ENCODE peak calls at places on chromosomes 5 and 9, in ten cellular contexts. G is left ventricle myocardium inferior; D is transverse colon; H is PC-3; Q is stomach; E is mesenchymal stem cell; S is CD4-positive, CD25-positive, alpha-beta regulatory T cell; Y is left lung; L is right lobe of liver; Z is Karpas-422. I is an unnamed sample.

GRCh38 chr5:81506900-81507588 is 113.1 kb upstream of the ACOT12 start:
- DNase-seq in G (no peak), D (peak; percentile 48), H (peak; percentile 65), Q (peak; percentile 42), E (peak; percentile 92), S (no peak), Y (peak; percentile 35), L (no peak), Z (peak; percentile 96), I (no peak)

GRCh38 chr5:74673011-74673790 is 11.8 kb upstream of the HEXB start:
- DNase-seq in G (no peak), D (no peak), H (peak; percentile 59), Q (no peak), E (peak; percentile 58), S (no peak), Y (no peak), L (no peak), Z (peak; percentile 49), I (no peak)

GRCh38 chr5:172658869-172659513 is 17.9 kb downstream of the NEURL1B start:
- DNase-seq in G (peak; percentile 69), D (peak; percentile 60), H (no peak), Q (peak; percentile 71), E (peak; percentile 48), S (no peak), Y (peak; percentile 71), L (peak; percentile 41), Z (no peak), I (no peak)

GRCh38 chr5:116572375-116573278 is 2.0 kb downstream of the SEMA6A start:
- DNase-seq in G (peak; percentile 39), D (peak; percentile 56), H (no peak), Q (peak; percentile 35), E (peak; percentile 48), S (no peak), Y (no peak), L (peak; percentile 64), Z (no peak), I (no peak)

GRCh38 chr5:417765-418559 is 25.0 kb upstream of the EXOC3 start:
- DNase-seq in G (no peak), D (no peak), H (no peak), Q (no peak), E (no peak), S (no peak), Y (no peak), L (no peak), Z (no peak), I (no peak)

GRCh38 chr5:132090107-132090506 is 16.5 kb downstream of the CSF2 start:
- DNase-seq in G (no peak), D (no peak), H (peak; percentile 89), Q (no peak), E (peak; percentile 88), S (no peak), Y (no peak), L (no peak), Z (no peak), I (no peak)

GRCh38 chr9:134709512-134710270 is 68.1 kb downstream of the COL5A1 start:
- DNase-seq in G (no peak), D (no peak), H (no peak), Q (no peak), E (peak; percentile 79), S (no peak), Y (no peak), L (no peak), Z (no peak), I (no peak)

GRCh38 chr9:125630436-125630835 is 76.6 kb downstream of the MAPKAP1 start:
- DNase-seq in G (no peak), D (no peak), H (no peak), Q (no peak), E (no peak), S (no peak), Y (no peak), L (no peak), Z (no peak), I (no peak)

GRCh38 chr5:92808474-92808873 is 772.5 kb downstream of the NR2F1-AS1 start:
- DNase-seq in G (no peak), D (no peak), H (no peak), Q (no peak), E (no peak), S (no peak), Y (no peak), L (no peak), Z (no peak), I (no peak)

GRCh38 chr5:62199792-62200716 is 106.0 kb upstream of the KIF2A start:
- DNase-seq in G (no peak), D (no peak), H (no peak), Q (no peak), E (no peak), S (no peak), Y (no peak), L (no peak), Z (no peak), I (no peak)

GRCh38 chr9:89143266-89143665 is 35.4 kb downstream of the SHC3 start:
- DNase-seq in G (no peak), D (no peak), H (no peak), Q (no peak), E (no peak), S (no peak), Y (no peak), L (no peak), Z (no peak), I (no peak)

DNA sequence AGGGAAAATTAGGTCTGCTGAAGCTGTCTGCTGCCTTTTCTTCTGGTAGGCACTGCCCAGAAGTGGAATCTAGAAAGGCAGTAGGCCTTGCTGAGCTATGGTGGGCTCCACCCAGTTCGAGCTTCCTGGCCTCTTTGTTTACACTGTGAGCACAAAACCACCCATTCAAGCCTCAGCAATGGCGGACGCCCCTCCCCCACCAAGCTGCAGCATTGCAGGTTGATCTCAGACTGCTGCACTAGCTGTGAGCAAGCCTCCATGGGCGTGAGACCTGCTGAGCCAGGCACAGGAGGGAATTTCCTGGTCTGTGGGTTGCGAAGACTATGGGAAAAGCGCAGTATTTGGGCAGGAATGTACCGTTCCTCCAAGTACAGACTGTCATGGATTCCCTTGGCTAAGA is 18.5 kb downstream of the AGTPBP1 start:
- DNase-seq in G (peak; percentile 22), D (no peak), H (no peak), Q (no peak), E (no peak), S (peak; percentile 9), Y (no peak), L (no peak), Z (no peak), I (peak; percentile 35)
- H3K9me3 ChIP-seq in G (no peaks in the 10 kb centered on the region), D (no peaks in the 10 kb centered on the region), H (no peaks in the 10 kb centered on the region), Q (no peaks in the 10 kb centered on the region), E (no peaks in the 10 kb centered on the region), S (no peaks in the 10 kb centered on the region), Y (no peaks in the 10 kb centered on the region), L (no peaks in the 10 kb centered on the region), Z (no peaks in the 10 kb centered on the region), I (no peaks in the 10 kb centered on the region)

DNA sequence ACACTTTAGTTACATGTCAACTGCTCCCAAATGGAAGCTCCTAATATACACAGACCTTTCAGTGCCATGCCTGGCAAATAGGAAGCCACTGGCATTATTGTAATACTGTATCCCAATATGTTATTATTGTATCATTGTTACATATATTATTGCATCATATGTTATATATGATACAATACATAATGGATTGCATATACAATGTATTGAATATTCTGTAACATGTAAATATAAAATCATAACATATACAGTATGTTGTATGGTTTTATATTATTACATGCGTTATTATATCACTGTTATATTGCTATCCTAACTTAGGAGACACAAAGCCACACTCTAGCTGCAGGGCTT is 38.5 kb downstream of the RAPGEF1 start:
- DNase-seq in G (no peak), D (no peak), H (no peak), Q (no peak), E (no peak), S (no peak), Y (no peak), L (no peak), Z (no peak), I (no peak)
- H3K27ac ChIP-seq in G (peak overlapping the region; percentile 83), D (no peak overlapping the region), H (no peak overlapping the region), Q (no peak overlapping the region), E (no peak overlapping the region), S (no peak overlapping the region), Y (peak overlapping the region; percentile 54), L (no peak overlapping the region), Z (no peak overlapping the region), I (no peak overlapping the region)

GRCh38 chr9:112325127-112325526 is 8.3 kb downstream of the PTBP3 start:
- DNase-seq in G (no peak), D (no peak), H (no peak), Q (no peak), E (no peak), S (no peak), Y (no peak), L (no peak), Z (no peak), I (no peak)
- H3K9me3 ChIP-seq in G (peaks cover 18% of the 10 kb centered on the region), D (no peaks in the 10 kb centered on the region), H (no peaks in the 10 kb centered on the region), Q (no peaks in the 10 kb centered on the region), E (no peaks in the 10 kb centered on the region), S (peaks cover 10% of the 10 kb centered on the region), Y (no peaks in the 10 kb centered on the region), L (no peaks in the 10 kb centered on the region), Z (no peaks in the 10 kb centered on the region), I (no peaks in the 10 kb centered on the region)

GRCh38 chr5:142978252-142978651 is 208.1 kb downstream of the ARHGAP26 start:
- DNase-seq in G (no peak), D (no peak), H (no peak), Q (no peak), E (no peak), S (no peak), Y (no peak), L (no peak), Z (no peak), I (no peak)

GRCh38 chr5:142979636-142980035 is 209.5 kb downstream of the ARHGAP26 start:
- DNase-seq in G (no peak), D (peak; percentile 50), H (peak; percentile 23), Q (no peak), E (no peak), S (no peak), Y (no peak), L (no peak), Z (no peak), I (no peak)

GRCh38 chr5:142978726-142979125 is 208.5 kb downstream of the ARHGAP26 start:
- DNase-seq in G (no peak), D (no peak), H (no peak), Q (no peak), E (no peak), S (no peak), Y (no peak), L (no peak), Z (no peak), I (no peak)

GRCh38 chr5:142976861-142977260 is 206.7 kb downstream of the ARHGAP26 start:
- DNase-seq in G (no peak), D (no peak), H (no peak), Q (no peak), E (peak; percentile 46), S (no peak), Y (peak; percentile 48), L (no peak), Z (no peak), I (no peak)

DNA sequence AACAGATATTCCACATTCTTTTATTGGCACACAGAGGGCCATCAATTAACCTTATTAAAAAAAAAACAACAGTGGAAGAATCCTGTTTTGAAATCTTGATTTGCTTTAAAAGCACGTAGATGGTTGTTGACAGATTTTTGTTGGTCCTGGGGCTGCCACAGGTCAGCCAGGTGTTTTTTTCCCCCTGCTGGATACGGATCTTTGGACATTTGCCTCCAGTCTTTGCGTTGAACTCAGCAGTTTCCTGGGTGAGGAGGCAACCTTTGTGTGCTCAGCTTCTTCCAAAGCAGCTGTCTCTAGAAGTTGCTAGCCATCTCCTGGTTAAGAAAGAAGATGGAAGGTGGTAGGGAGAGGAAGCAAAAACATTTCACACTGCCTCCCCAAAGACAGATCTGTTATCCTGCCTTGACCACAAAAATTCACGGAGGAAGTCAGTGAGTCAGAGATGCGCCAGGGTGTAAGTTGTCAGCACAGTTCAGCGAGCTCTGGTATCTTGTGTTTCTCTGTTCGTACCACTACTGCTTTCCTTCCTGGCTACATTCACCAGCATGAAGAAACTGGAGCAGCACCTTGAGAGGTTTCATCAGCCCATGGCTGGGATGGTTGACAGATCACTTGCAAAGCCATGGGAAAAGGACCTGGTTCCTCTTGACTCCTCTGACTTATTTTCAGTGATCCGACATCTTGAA is 207.3 kb downstream of the ARHGAP26 start:
- DNase-seq in G (no peak), D (no peak), H (peak; percentile 71), Q (no peak), E (peak; percentile 93), S (no peak), Y (no peak), L (no peak), Z (no peak), I (peak; percentile 76)
- H3K27ac ChIP-seq in G (no peak overlapping the region), D (no peak overlapping the region), H (peak overlapping the region; percentile 67), Q (no peak overlapping the region), E (peak overlapping the region; percentile 94), S (no peak overlapping the region), Y (peak overlapping the region; percentile 71), L (no peak overlapping the region), Z (no peak overlapping the region), I (peak overlapping the region; percentile 3)